ENCODE peak calls at places on chromosomes 2 and 18, in eight cellular contexts. R is RPMI8226; V is activated CD8-positive, alpha-beta memory T cell treated with anti-CD3 and anti-CD28 coated beads for 24 hours; Q is tibial artery; B is brain microvascular endothelial cell; D is activated T-helper 1 cell treated with Interleukin-2 at 50 U/mL for 16 hours; F is NCI-H1092 treated with DMSO at 0.1 percent for 48 hours; N is stimulated activated CD4-positive, alpha-beta T cell treated with anti-CD3 and anti-CD28 coated beads, Interleukin-15, amount 100 ng/mL, for 1 hour. Z is an unnamed sample.

GRCh38 chr2:24400207-24400907 is 40.0 kb upstream of the ITSN2 start:
- DNase-seq in Q (no peak), N (no peak), D (no peak), V (no peak), B (no peak), F (no peak), R (no peak), Z (no peak)

GRCh38 chr18:45628979-45629958 is 14.0 kb downstream of the SLC14A2 start:
- DNase-seq in D (no peak), R (no peak), N (no peak), Q (no peak), B (peak), V (no peak), F (no peak), Z (no peak)

GRCh38 chr2:177771191-177771590 is 301.4 kb downstream of the PDE11A start:
- DNase-seq in F (no peak), N (no peak), D (no peak), Q (no peak), B (no peak), R (no peak), V (no peak), Z (no peak)

GRCh38 chr2:47069628-47070154 is 85.4 kb downstream of the STPG4 start:
- DNase-seq in Q (peak), R (no peak), B (no peak), F (no peak), V (no peak), D (no peak), N (no peak), Z (no peak)

GRCh38 chr2:85095094-85095493 is 38.1 kb upstream of the TCF7L1 start:
- DNase-seq in D (no peak), N (no peak), R (no peak), F (no peak), Q (no peak), V (no peak), B (peak), Z (no peak)

GRCh38 chr18:49400398-49401072 is 59.9 kb downstream of the DYM start:
- DNase-seq in B (no peak), D (no peak), N (no peak), Q (no peak), F (no peak), R (no peak), V (no peak), Z (no peak)

GRCh38 chr2:118058979-118059378 is 29.3 kb upstream of the INSIG2 start:
- DNase-seq in N (no peak), V (no peak), D (no peak), R (no peak), F (no peak), B (no peak), Q (no peak), Z (no peak)

GRCh38 chr18:56919190-56919589 is 227.7 kb upstream of the BOD1L2 start:
- DNase-seq in F (no peak), B (no peak), V (no peak), D (no peak), Q (no peak), R (no peak), N (no peak), Z (no peak)

GRCh38 chr2:8986327-8986976 is 17.0 kb downstream of the MBOAT2 start:
- DNase-seq in F (no peak), Q (no peak), B (no peak), N (no peak), V (no peak), R (peak), D (no peak), Z (peak)

GRCh38 chr2:150909613-150910012 is 352.1 kb downstream of the RBM43 start:
- DNase-seq in V (no peak), F (no peak), N (no peak), R (no peak), D (no peak), B (no peak), Q (no peak), Z (no peak)

GRCh38 chr18:53070706-53071105 is 730.7 kb downstream of the DCC start:
- DNase-seq in F (peak), D (no peak), V (no peak), Q (no peak), N (no peak), R (no peak), B (no peak), Z (no peak)

GRCh38 chr2:162688403-162688802 is 150.2 kb downstream of the KCNH7 start:
- DNase-seq in Q (no peak), F (no peak), R (no peak), D (no peak), N (no peak), V (no peak), B (no peak), Z (no peak)

GRCh38 chr2:43065871-43066270 is 160.5 kb downstream of the ZFP36L2 start:
- DNase-seq in B (no peak), N (no peak), R (no peak), V (no peak), D (no peak), F (no peak), Q (peak), Z (no peak)

GRCh38 chr2:102735431-102736130 is 26.2 kb upstream of the TMEM182 start:
- DNase-seq in R (peak), N (no peak), F (no peak), Q (no peak), B (no peak), V (no peak), D (no peak), Z (no peak)

GRCh38 chr2:224882291-224883171 is 159.7 kb downstream of the DOCK10 start:
- DNase-seq in D (no peak), F (no peak), R (no peak), Q (no peak), B (peak), N (no peak), V (no peak), Z (no peak)

GRCh38 chr2:65476778-65477177 is 44.4 kb upstream of the SPRED2 start:
- DNase-seq in Q (no peak), R (no peak), F (no peak), B (no peak), V (no peak), D (no peak), N (no peak), Z (no peak)

GRCh38 chr2:165013944-165014619 is 58.8 kb upstream of the SLC38A11 start:
- DNase-seq in N (no peak), R (no peak), F (no peak), D (no peak), V (no peak), B (no peak), Q (no peak), Z (no peak)

GRCh38 chr18:3886575-3887322 is 436.8 kb downstream of the TGIF1 start:
- DNase-seq in D (no peak), V (no peak), N (no peak), B (no peak), F (no peak), R (no peak), Q (no peak), Z (no peak)

GRCh38 chr18:70452501-70452900 is 163.7 kb downstream of the SOCS6 start:
- DNase-seq in Q (no peak), N (no peak), F (no peak), V (no peak), R (no peak), D (no peak), B (no peak), Z (no peak)

GRCh38 chr18:13332874-13333273 is 114.3 kb downstream of the LDLRAD4 start:
- DNase-seq in B (no peak), V (no peak), N (no peak), F (no peak), Q (no peak), D (no peak), R (no peak), Z (no peak)

GRCh38 chr2:85590950-85591349 is 4.6 kb upstream of the RNF181 start:
- DNase-seq in R (no peak), N (no peak), F (no peak), V (no peak), D (no peak), B (no peak), Q (no peak), Z (no peak)

GRCh38 chr2:216743781-216744180 is 48.4 kb upstream of the IGFBP5 start:
- DNase-seq in B (no peak), Q (no peak), F (no peak), N (no peak), V (no peak), R (no peak), D (no peak), Z (no peak)

GRCh38 chr2:105410554-105410953 is 11.7 kb upstream of the FHL2 start:
- DNase-seq in F (no peak), Q (no peak), V (no peak), D (no peak), R (no peak), B (no peak), N (no peak), Z (no peak)

GRCh38 chr18:31612124-31612523 is 20.4 kb downstream of the TTR start:
- DNase-seq in F (peak), B (no peak), D (no peak), V (no peak), Q (no peak), R (no peak), N (no peak), Z (no peak)

GRCh38 chr2:145569108-145569507 is 1049.2 kb upstream of the ZEB2 start:
- DNase-seq in Q (no peak), N (no peak), R (no peak), F (no peak), D (no peak), V (no peak), B (peak), Z (no peak)

GRCh38 chr2:222290691-222291484 is 7.9 kb downstream of the PAX3 start:
- DNase-seq in F (peak), V (no peak), B (no peak), Q (no peak), N (no peak), R (no peak), D (no peak), Z (no peak)

GRCh38 chr2:146642066-146642465 is 1202.8 kb upstream of the ACVR2A start:
- DNase-seq in V (no peak), D (no peak), Q (no peak), N (no peak), R (no peak), F (no peak), B (no peak), Z (no peak)

GRCh38 chr2:20606198-20606597 is 44.7 kb downstream of the HS1BP3 start:
- DNase-seq in B (no peak), D (no peak), R (no peak), Q (peak), F (no peak), V (no peak), N (no peak), Z (no peak)

GRCh38 chr2:236982693-236983092 is 103.0 kb upstream of the COPS8 start:
- DNase-seq in Q (no peak), B (no peak), F (no peak), D (no peak), R (no peak), V (no peak), N (no peak), Z (no peak)

Z was measured in Karpas-422.